ENCODE peak calls at places on chromosome 14, in five cellular contexts. A is GM13976, E is D721Med, X is heart right ventricle, J is RWPE2. O is an unnamed sample.

GRCh38 chr14:30158299-30158698 is 230.7 kb upstream of the PRKD1 start:
- DNase-seq in J (no peak), A (no peak), X (no peak), E (no peak), O (no peak)

GRCh38 chr14:99664636-99665273 is 19.3 kb upstream of the CYP46A1 start:
- DNase-seq in E (no peak), J (no peak), X (no peak), A (no peak), O (no peak)

GRCh38 chr14:67332468-67332867 is 27.1 kb downstream of the ATP6V1D start:
- DNase-seq in X (no peak), J (no peak), E (no peak), A (no peak), O (no peak)

GRCh38 chr14:79179985-79180384 is 1009.8 kb downstream of the NRXN3 start:
- DNase-seq in E (no peak), A (no peak), X (no peak), J (no peak), O (no peak)

GRCh38 chr14:95875831-95876768 is 532 bp upstream of the TUNAR start:
- DNase-seq in E (peak), A (peak), J (no peak), X (no peak), O (peak)

GRCh38 chr14:101969480-101969879 is 5.1 kb downstream of the DYNC1H1 start:
- DNase-seq in A (no peak), J (no peak), E (no peak), X (no peak), O (no peak)

GRCh38 chr14:52391866-52392600 is 77.9 kb downstream of the PTGER2 start:
- DNase-seq in J (no peak), X (no peak), E (no peak), A (no peak), O (no peak)

GRCh38 chr14:52399886-52400599 is 85.9 kb downstream of the PTGER2 start:
- DNase-seq in X (no peak), E (no peak), A (no peak), J (no peak), O (no peak)

GRCh38 chr14:39033371-39033770 is 69.7 kb downstream of the SEC23A start:
- DNase-seq in E (no peak), J (no peak), X (no peak), A (no peak), O (no peak)

GRCh38 chr14:23539209-23539866 is 12.2 kb downstream of the ZFHX2 start:
- DNase-seq in J (no peak), X (no peak), A (peak), E (peak), O (peak)

GRCh38 chr14:100317897-100318808 is 5.0 kb upstream of the SLC25A47 start:
- DNase-seq in E (no peak), A (peak), J (no peak), X (peak), O (peak)

GRCh38 chr14:77376380-77376770 is 519 bp downstream of the TMED8 start:
- DNase-seq in E (peak), X (peak), J (peak), A (peak), O (peak)

GRCh38 chr14:67710209-67710608 is 8.5 kb downstream of the RDH12 start:
- DNase-seq in J (no peak), A (no peak), E (no peak), X (no peak), O (no peak)

GRCh38 chr14:33556382-33557121 is 394.3 kb downstream of the EGLN3 start:
- DNase-seq in J (no peak), X (no peak), A (no peak), E (no peak), O (no peak)

GRCh38 chr14:105500726-105501101 is 9.7 kb downstream of the TEDC1 start:
- DNase-seq in X (no peak), E (no peak), J (peak), A (no peak), O (no peak)

GRCh38 chr14:105098316-105098715 is 33.1 kb upstream of the GPR132 start:
- DNase-seq in A (no peak), J (peak), E (no peak), X (no peak), O (no peak)

GRCh38 chr14:81710232-81710845 is 176.7 kb upstream of the SEL1L start:
- DNase-seq in J (no peak), E (no peak), X (peak), A (no peak), O (peak)

GRCh38 chr14:101004176-101004575 is 100.7 kb upstream of the RTL1 start:
- DNase-seq in J (no peak), E (no peak), A (no peak), X (no peak), O (no peak)

GRCh38 chr14:59997966-59998365 is 78.0 kb downstream of the LRRC9 start:
- DNase-seq in X (no peak), J (no peak), A (no peak), E (no peak), O (no peak)

GRCh38 chr14:100592972-100593371 is 5.8 kb upstream of the BEGAIN start:
- DNase-seq in X (no peak), J (no peak), A (no peak), E (no peak), O (no peak)

GRCh38 chr14:71472281-71472960 is 459.8 kb upstream of the RGS6 start:
- DNase-seq in A (peak), E (no peak), J (no peak), X (no peak), O (no peak)

GRCh38 chr14:51293149-51293925 is 53.3 kb downstream of the TMX1 start:
- DNase-seq in X (peak), J (no peak), E (no peak), A (no peak), O (no peak)

GRCh38 chr14:104955396-104955770 is 22.8 kb downstream of the AHNAK2 start:
- DNase-seq in J (peak), E (no peak), A (no peak), X (no peak), O (no peak)

GRCh38 chr14:68459480-68460136 is 333.3 kb downstream of the ZFP36L1 start:
- DNase-seq in X (no peak), A (no peak), E (no peak), J (no peak), O (no peak)

GRCh38 chr14:95504135-95505029 is 12.1 kb downstream of the SYNE3 start:
- DNase-seq in E (no peak), A (no peak), J (no peak), X (no peak), O (no peak)

GRCh38 chr14:80770114-80770917 is 171.2 kb downstream of the CEP128 start:
- DNase-seq in E (no peak), X (no peak), A (peak), J (no peak), O (no peak)

GRCh38 chr14:27506272-27506671 is 908.4 kb upstream of the NOVA1 start:
- DNase-seq in A (no peak), J (no peak), E (no peak), X (no peak), O (no peak)

GRCh38 chr14:100603341-100604125 is 16.3 kb upstream of the BEGAIN start:
- DNase-seq in J (peak), A (peak), E (no peak), X (no peak), O (no peak)

GRCh38 chr14:72243309-72243708 is 311.1 kb downstream of the RGS6 start:
- DNase-seq in A (no peak), J (no peak), X (no peak), E (no peak), O (no peak)

GRCh38 chr14:49946320-49947141 is 53.6 kb downstream of the ARF6 start:
- DNase-seq in E (no peak), X (peak), A (no peak), J (no peak), O (no peak)

GRCh38 chr14:96579358-96579757 is 77.2 kb downstream of the PAPOLA start:
- DNase-seq in E (no peak), X (no peak), J (no peak), A (no peak), O (no peak)

GRCh38 chr14:50061664-50062437 is 54.5 kb downstream of the VCPKMT start:
- DNase-seq in E (no peak), X (no peak), A (peak), J (no peak), O (peak)

GRCh38 chr14:59275668-59276067 is 87.2 kb downstream of the DAAM1 start:
- DNase-seq in J (no peak), A (peak), E (no peak), X (no peak), O (no peak)

GRCh38 chr14:101233861-101234587 is 327.3 kb upstream of the DIO3 start:
- DNase-seq in A (no peak), E (no peak), X (no peak), J (peak), O (no peak)

GRCh38 chr14:78181270-78181669 is 11.1 kb downstream of the NRXN3 start:
- DNase-seq in E (no peak), J (no peak), A (no peak), X (no peak), O (no peak)

GRCh38 chr14:30770376-30770775 is 104.0 kb upstream of the COCH start:
- DNase-seq in X (no peak), E (no peak), A (no peak), J (no peak), O (no peak)

GRCh38 chr14:50023671-50024490 is 92.5 kb downstream of the VCPKMT start:
- DNase-seq in E (no peak), X (no peak), A (no peak), J (no peak), O (no peak)

GRCh38 chr14:54025661-54026060 is 69.0 kb upstream of the BMP4 start:
- DNase-seq in A (no peak), E (no peak), J (no peak), X (peak), O (no peak)
- TF ChIP-seq CTCF in A (no peak), E (no peak), J (peak), X (peak), O (peak)

GRCh38 chr14:20834899-20835298 is 32.3 kb upstream of the RNASE1 start:
- DNase-seq in E (no peak), X (no peak), A (no peak), J (no peak), O (no peak)

GRCh38 chr14:20830831-20831230 is 28.2 kb upstream of the RNASE1 start:
- DNase-seq in E (no peak), A (no peak), J (no peak), X (no peak), O (no peak)

GRCh38 chr14:20841096-20841495 is 38.5 kb upstream of the RNASE1 start:
- DNase-seq in J (no peak), X (no peak), A (no peak), E (no peak), O (no peak)

DNA sequence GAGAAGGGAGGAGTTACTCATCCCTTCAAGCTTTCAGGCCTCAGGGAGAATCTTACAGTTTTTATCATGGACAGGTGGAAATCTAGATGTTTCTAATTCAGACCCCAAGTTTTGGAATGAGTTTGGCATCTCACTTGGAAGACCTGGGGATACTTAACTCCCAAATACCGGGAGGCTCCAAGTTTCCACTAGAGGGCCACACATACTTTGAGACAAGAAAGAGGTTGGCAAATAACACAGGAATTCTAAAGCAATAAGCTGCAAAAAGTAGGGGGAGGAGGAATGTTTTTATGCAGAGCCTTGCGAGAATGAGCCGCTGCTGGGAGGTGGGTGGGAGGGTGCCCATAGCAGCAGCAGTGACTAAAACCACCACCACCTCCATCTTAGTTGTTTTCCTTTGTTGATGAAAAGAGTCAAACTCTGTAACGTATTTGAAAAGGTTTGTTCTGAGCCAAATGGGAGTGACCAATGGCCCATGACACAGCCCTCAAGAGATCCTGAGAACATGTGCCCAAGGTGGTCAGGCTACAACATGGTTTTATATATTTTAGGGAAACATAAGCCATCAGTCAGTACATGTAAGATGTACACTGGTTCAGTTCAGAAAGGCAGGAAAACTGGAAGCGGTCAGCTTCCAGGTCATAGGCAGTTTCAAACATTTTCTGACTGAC is 34.2 kb upstream of the RNASE1 start:
- DNase-seq in J (no peak), E (no peak), X (no peak), A (no peak), O (no peak)
- TF ChIP-seq CTCF in J (peak), E (no peak), X (peak), A (no peak), O (peak)

GRCh38 chr14:73468808-73469386 is 10.6 kb upstream of the NUMB start:
- DNase-seq in E (no peak), X (no peak), J (no peak), A (no peak), O (no peak)

GRCh38 chr14:73465833-73466532 is 7.6 kb upstream of the NUMB start:
- DNase-seq in A (no peak), X (no peak), J (no peak), E (no peak), O (peak)

GRCh38 chr14:73467800-73468199 is 9.5 kb upstream of the NUMB start:
- DNase-seq in J (no peak), E (no peak), A (peak), X (no peak), O (no peak)

GRCh38 chr14:73463411-73463810 is 5.1 kb upstream of the NUMB start:
- DNase-seq in E (no peak), X (peak), J (no peak), A (no peak), O (no peak)

DNA sequence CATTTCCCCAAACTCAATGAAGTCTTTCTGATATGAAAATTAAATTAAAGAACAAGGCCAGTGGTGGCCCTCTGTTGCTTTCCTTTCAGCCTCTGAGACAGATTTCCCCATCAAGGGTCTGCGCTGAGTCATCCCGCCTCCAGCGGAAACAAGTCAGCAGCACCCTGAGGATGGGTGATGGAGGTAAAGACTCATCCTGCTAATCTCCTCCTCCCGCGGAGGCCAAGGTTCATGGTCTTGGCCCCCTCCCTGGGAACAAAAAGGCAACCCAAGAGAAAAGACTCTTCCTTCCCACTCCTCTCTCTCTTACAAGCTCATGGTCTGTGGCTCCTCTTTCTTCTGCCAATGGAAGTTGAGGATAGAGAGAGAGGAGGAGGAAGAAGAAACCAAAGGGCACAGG is 9.0 kb upstream of the NUMB start:
- DNase-seq in E (no peak), J (no peak), A (no peak), X (no peak), O (no peak)
- TF ChIP-seq CTCF in E (no peak), J (no peak), A (no peak), X (no peak), O (no peak)

GRCh38 chr14:65011559-65011958 is 24.9 kb downstream of the FNTB start:
- DNase-seq in E (no peak), A (no peak), X (no peak), J (no peak), O (no peak)

GRCh38 chr14:65010211-65010931 is 23.7 kb downstream of the FNTB start:
- DNase-seq in E (no peak), J (no peak), X (no peak), A (no peak), O (no peak)

GRCh38 chr14:65015391-65015790 is 28.7 kb downstream of the FNTB start:
- DNase-seq in A (no peak), J (no peak), X (no peak), E (no peak), O (no peak)

GRCh38 chr14:65016461-65016860 is 29.8 kb downstream of the FNTB start:
- DNase-seq in E (no peak), A (no peak), J (no peak), X (no peak), O (no peak)

GRCh38 chr14:65012353-65012752 is 25.7 kb downstream of the FNTB start:
- DNase-seq in E (no peak), J (no peak), X (no peak), A (no peak), O (no peak)
- TF ChIP-seq CTCF in E (no peak), J (no peak), X (no peak), A (no peak), O (no peak)

DNA sequence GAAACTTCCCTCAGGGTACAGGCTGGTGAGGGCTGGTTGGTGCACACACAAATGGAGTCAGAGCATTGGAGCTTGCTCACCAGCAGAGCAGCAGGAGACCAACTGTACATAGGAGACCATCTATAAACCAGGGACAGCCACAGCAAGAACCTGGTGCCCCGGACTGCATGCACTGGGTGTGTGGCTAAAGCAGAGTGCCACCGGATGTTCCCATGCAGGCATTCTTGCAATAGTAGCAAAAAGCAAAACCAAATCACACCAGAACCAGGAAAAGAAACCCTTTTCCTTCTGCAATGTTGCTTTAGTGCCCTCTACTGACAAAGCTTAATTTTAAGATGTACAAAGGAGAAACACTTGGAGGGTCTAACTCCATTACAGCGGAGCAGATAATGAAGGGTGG is 136.3 kb downstream of the MDGA2 start:
- DNase-seq in A (peak), X (no peak), J (no peak), E (no peak), O (peak)
- TF ChIP-seq CTCF in A (no peak), X (peak), J (peak), E (peak), O (no peak)

DNA sequence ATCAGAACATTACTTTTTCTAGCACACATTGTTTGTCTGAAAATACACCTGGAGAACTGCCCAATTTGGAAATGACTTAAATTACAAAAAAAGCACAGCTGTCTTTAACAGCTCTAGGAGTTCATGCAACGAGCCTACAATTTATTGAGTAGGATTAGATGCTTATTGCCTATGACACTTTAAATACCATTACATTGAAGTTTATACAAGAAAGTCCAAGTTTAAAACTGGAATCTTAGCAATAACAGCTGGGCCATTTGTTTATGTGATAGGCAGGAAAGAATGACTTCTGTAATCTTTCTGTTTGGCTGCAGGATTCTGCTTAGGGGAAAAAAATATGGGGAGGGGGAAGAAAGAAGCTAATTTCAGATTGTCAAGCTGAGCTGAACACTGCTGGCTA is 385.0 kb downstream of the BMP4 start:
- DNase-seq in J (no peak), A (no peak), X (no peak), E (no peak), O (no peak)
- TF ChIP-seq CTCF in J (no peak), A (no peak), X (no peak), E (no peak), O (no peak)

O was measured in endothelial cell.